ENCODE peak calls at places on chromosomes 1 and 21, in six cellular contexts. F, I, W, V, L and P are unnamed samples.

GRCh38 chr1:9231648-9232332 is 2.8 kb upstream of the H6PD start:
- DNase-seq in F (peak; percentile 74), I (no peak), W (peak; percentile 65), V (no peak), L (no peak), P (no peak)

GRCh38 chr1:199287632-199288031 is 648.8 kb downstream of the PTPRC start:
- DNase-seq in F (peak; percentile 38), I (no peak), W (no peak), V (no peak), L (no peak), P (no peak)

GRCh38 chr1:58515794-58516401 is 30.6 kb downstream of the OMA1 start:
- DNase-seq in F (peak; percentile 88), I (no peak), W (peak; percentile 80), V (peak; percentile 83), L (peak; percentile 71), P (peak; percentile 27)

GRCh38 chr1:159168043-159168442 is 3.4 kb upstream of the CADM3 start:
- DNase-seq in F (no peak), I (no peak), W (no peak), V (no peak), L (no peak), P (no peak)

GRCh38 chr1:200971428-200971903 is 52.0 kb downstream of the KIF21B start:
- DNase-seq in F (no peak), I (no peak), W (no peak), V (no peak), L (no peak), P (no peak)

GRCh38 chr1:231841616-231842344 is 215.2 kb downstream of the DISC1 start:
- DNase-seq in F (peak; percentile 61), I (no peak), W (peak; percentile 39), V (no peak), L (no peak), P (no peak)

GRCh38 chr1:66333463-66334232 is 200.3 kb upstream of the SGIP1 start:
- DNase-seq in F (no peak), I (peak; percentile 71), W (peak; percentile 54), V (no peak), L (no peak), P (no peak)

GRCh38 chr1:70290248-70290647 is 64.3 kb downstream of the ANKRD13C start:
- DNase-seq in F (peak; percentile 27), I (no peak), W (peak; percentile 61), V (no peak), L (no peak), P (no peak)

GRCh38 chr1:13733705-13734104 is 33.7 kb downstream of the PRDM2 start:
- DNase-seq in F (no peak), I (no peak), W (peak; percentile 12), V (no peak), L (no peak), P (no peak)

GRCh38 chr1:66396212-66396890 is 137.6 kb upstream of the SGIP1 start:
- DNase-seq in F (peak; percentile 31), I (no peak), W (no peak), V (no peak), L (no peak), P (no peak)

GRCh38 chr1:2208309-2209239 is 14.0 kb upstream of the FAAP20 start:
- DNase-seq in F (peak; percentile 79), I (no peak), W (peak; percentile 98), V (no peak), L (no peak), P (no peak)

GRCh38 chr21:44814498-44815023 is 3.3 kb downstream of the SUMO3 start:
- DNase-seq in F (no peak), I (no peak), W (peak; percentile 41), V (no peak), L (no peak), P (no peak)

GRCh38 chr1:224427346-224427745 is 7.3 kb downstream of the WDR26 start:
- DNase-seq in F (peak; percentile 78), I (no peak), W (peak; percentile 89), V (no peak), L (no peak), P (no peak)

GRCh38 chr1:194776657-194777056 is 1590.2 kb upstream of the B3GALT2 start:
- DNase-seq in F (no peak), I (no peak), W (no peak), V (no peak), L (no peak), P (no peak)

GRCh38 chr1:88736633-88737248 is 52.7 kb downstream of the PKN2 start:
- DNase-seq in F (peak; percentile 77), I (no peak), W (peak; percentile 69), V (no peak), L (no peak), P (no peak)

GRCh38 chr21:45070970-45071369 is 3.4 kb upstream of the ADARB1 start:
- DNase-seq in F (no peak), I (no peak), W (no peak), V (no peak), L (no peak), P (no peak)

GRCh38 chr1:180773210-180773865 is 139.4 kb upstream of the KIAA1614 start:
- DNase-seq in F (peak; percentile 63), I (no peak), W (peak; percentile 81), V (no peak), L (no peak), P (no peak)

GRCh38 chr1:109631513-109632260 is 12.1 kb downstream of the AMPD2 start:
- DNase-seq in F (no peak), I (no peak), W (no peak), V (no peak), L (no peak), P (no peak)

GRCh38 chr21:41957991-41958766 is 4.4 kb upstream of the C2CD2 start:
- DNase-seq in F (peak; percentile 96), I (no peak), W (peak; percentile 93), V (peak; percentile 3), L (no peak), P (peak; percentile 0)

GRCh38 chr1:165896277-165896676 is 68.9 kb downstream of the UCK2 start:
- DNase-seq in F (peak; percentile 93), I (no peak), W (peak; percentile 96), V (no peak), L (no peak), P (no peak)

GRCh38 chr21:34807146-34807880 is 138.5 kb downstream of the CLIC6 start:
- DNase-seq in F (peak; percentile 99), I (peak; percentile 82), W (peak; percentile 95), V (no peak), L (no peak), P (no peak)

GRCh38 chr21:45392206-45392971 is 12.6 kb upstream of the COL18A1 start:
- DNase-seq in F (no peak), I (no peak), W (no peak), V (no peak), L (no peak), P (no peak)

GRCh38 chr1:27527223-27527856 is 37.4 kb upstream of the WASF2 start:
- DNase-seq in F (peak; percentile 91), I (no peak), W (peak; percentile 33), V (peak; percentile 69), L (peak; percentile 98), P (peak; percentile 86)